ENCODE peak calls at places on chromosomes 16 and 17, in seven cellular contexts. One of them, this sample, is unnamed.

GRCh38 chr17:77720946-77721822 is 237.3 kb upstream of the TNRC6C start:
- DNase-seq in NCI-H1048: no peak
- DNase-seq in CD4-positive, alpha-beta memory T cell: no peak
- DNase-seq in endodermal cell: peak
- DNase-seq in tibial artery: no peak
- DNase-seq in RKO: no peak
- DNase-seq in stimulated activated naive CD8-positive, alpha-beta T cell treated with anti-CD3 and anti-CD28 coated beads, Interleukin-15, amount 100 ng/mL, for 72 hours: no peak
- DNase-seq in this sample: no peak

GRCh38 chr17:79205688-79206205 is 131.1 kb downstream of the ENGASE start:
- DNase-seq in stimulated activated naive CD8-positive, alpha-beta T cell treated with anti-CD3 and anti-CD28 coated beads, Interleukin-15, amount 100 ng/mL, for 72 hours: no peak
- DNase-seq in NCI-H1048: no peak
- DNase-seq in RKO: no peak
- DNase-seq in endodermal cell: no peak
- DNase-seq in tibial artery: no peak
- DNase-seq in CD4-positive, alpha-beta memory T cell: no peak
- DNase-seq in this sample: no peak

GRCh38 chr17:79991924-79992656 is 43.6 kb downstream of the TBC1D16 start:
- DNase-seq in CD4-positive, alpha-beta memory T cell: no peak
- DNase-seq in tibial artery: no peak
- DNase-seq in NCI-H1048: no peak
- DNase-seq in RKO: no peak
- DNase-seq in stimulated activated naive CD8-positive, alpha-beta T cell treated with anti-CD3 and anti-CD28 coated beads, Interleukin-15, amount 100 ng/mL, for 72 hours: no peak
- DNase-seq in endodermal cell: no peak
- DNase-seq in this sample: no peak

GRCh38 chr16:57528499-57529323 is 7.7 kb downstream of the CCDC102A start:
- DNase-seq in endodermal cell: peak
- DNase-seq in stimulated activated naive CD8-positive, alpha-beta T cell treated with anti-CD3 and anti-CD28 coated beads, Interleukin-15, amount 100 ng/mL, for 72 hours: no peak
- DNase-seq in NCI-H1048: no peak
- DNase-seq in RKO: peak
- DNase-seq in CD4-positive, alpha-beta memory T cell: no peak
- DNase-seq in tibial artery: no peak
- DNase-seq in this sample: no peak

GRCh38 chr17:37576281-37576680 is 32.9 kb downstream of the SYNRG start:
- DNase-seq in NCI-H1048: no peak
- DNase-seq in RKO: no peak
- DNase-seq in CD4-positive, alpha-beta memory T cell: no peak
- DNase-seq in endodermal cell: no peak
- DNase-seq in tibial artery: no peak
- DNase-seq in stimulated activated naive CD8-positive, alpha-beta T cell treated with anti-CD3 and anti-CD28 coated beads, Interleukin-15, amount 100 ng/mL, for 72 hours: no peak
- DNase-seq in this sample: no peak

GRCh38 chr16:2956566-2956956 is 7.5 kb upstream of the KREMEN2 start:
- DNase-seq in RKO: no peak
- DNase-seq in endodermal cell: peak
- DNase-seq in NCI-H1048: no peak
- DNase-seq in stimulated activated naive CD8-positive, alpha-beta T cell treated with anti-CD3 and anti-CD28 coated beads, Interleukin-15, amount 100 ng/mL, for 72 hours: no peak
- DNase-seq in tibial artery: no peak
- DNase-seq in CD4-positive, alpha-beta memory T cell: no peak
- DNase-seq in this sample: no peak

GRCh38 chr16:69417537-69418199 is 6.8 kb upstream of the CYB5B start:
- DNase-seq in CD4-positive, alpha-beta memory T cell: no peak
- DNase-seq in stimulated activated naive CD8-positive, alpha-beta T cell treated with anti-CD3 and anti-CD28 coated beads, Interleukin-15, amount 100 ng/mL, for 72 hours: no peak
- DNase-seq in RKO: no peak
- DNase-seq in endodermal cell: peak
- DNase-seq in NCI-H1048: no peak
- DNase-seq in tibial artery: no peak
- DNase-seq in this sample: no peak

GRCh38 chr17:37720989-37721388 is 23.9 kb downstream of the HNF1B start:
- DNase-seq in endodermal cell: no peak
- DNase-seq in RKO: no peak
- DNase-seq in stimulated activated naive CD8-positive, alpha-beta T cell treated with anti-CD3 and anti-CD28 coated beads, Interleukin-15, amount 100 ng/mL, for 72 hours: no peak
- DNase-seq in CD4-positive, alpha-beta memory T cell: no peak
- DNase-seq in tibial artery: no peak
- DNase-seq in NCI-H1048: no peak
- DNase-seq in this sample: no peak

GRCh38 chr16:17939723-17940122 is 396.8 kb downstream of the NPIPA8 start:
- DNase-seq in stimulated activated naive CD8-positive, alpha-beta T cell treated with anti-CD3 and anti-CD28 coated beads, Interleukin-15, amount 100 ng/mL, for 72 hours: no peak
- DNase-seq in tibial artery: no peak
- DNase-seq in RKO: no peak
- DNase-seq in CD4-positive, alpha-beta memory T cell: no peak
- DNase-seq in NCI-H1048: no peak
- DNase-seq in endodermal cell: no peak
- DNase-seq in this sample: no peak

GRCh38 chr17:71111945-71112344 is 942.6 kb downstream of the KCNJ2 start:
- DNase-seq in RKO: no peak
- DNase-seq in endodermal cell: no peak
- DNase-seq in stimulated activated naive CD8-positive, alpha-beta T cell treated with anti-CD3 and anti-CD28 coated beads, Interleukin-15, amount 100 ng/mL, for 72 hours: no peak
- DNase-seq in NCI-H1048: no peak
- DNase-seq in tibial artery: no peak
- DNase-seq in CD4-positive, alpha-beta memory T cell: no peak
- DNase-seq in this sample: no peak

GRCh38 chr17:72255481-72255880 is 134.7 kb downstream of the SOX9 start:
- DNase-seq in RKO: no peak
- DNase-seq in CD4-positive, alpha-beta memory T cell: no peak
- DNase-seq in endodermal cell: no peak
- DNase-seq in tibial artery: no peak
- DNase-seq in stimulated activated naive CD8-positive, alpha-beta T cell treated with anti-CD3 and anti-CD28 coated beads, Interleukin-15, amount 100 ng/mL, for 72 hours: no peak
- DNase-seq in NCI-H1048: no peak
- DNase-seq in this sample: no peak

GRCh38 chr17:40932608-40933007 is 4.8 kb downstream of the KRT23 start:
- DNase-seq in RKO: no peak
- DNase-seq in stimulated activated naive CD8-positive, alpha-beta T cell treated with anti-CD3 and anti-CD28 coated beads, Interleukin-15, amount 100 ng/mL, for 72 hours: no peak
- DNase-seq in CD4-positive, alpha-beta memory T cell: no peak
- DNase-seq in tibial artery: no peak
- DNase-seq in NCI-H1048: peak
- DNase-seq in endodermal cell: no peak
- DNase-seq in this sample: no peak

GRCh38 chr17:51152766-51153209 is 571 bp upstream of the NME1 start:
- DNase-seq in endodermal cell: no peak
- DNase-seq in RKO: peak
- DNase-seq in NCI-H1048: no peak
- DNase-seq in stimulated activated naive CD8-positive, alpha-beta T cell treated with anti-CD3 and anti-CD28 coated beads, Interleukin-15, amount 100 ng/mL, for 72 hours: no peak
- DNase-seq in tibial artery: no peak
- DNase-seq in CD4-positive, alpha-beta memory T cell: no peak
- DNase-seq in this sample: no peak

GRCh38 chr17:75693500-75694481 is 26.7 kb downstream of the SAP30BP start:
- DNase-seq in CD4-positive, alpha-beta memory T cell: no peak
- DNase-seq in RKO: no peak
- DNase-seq in endodermal cell: peak
- DNase-seq in NCI-H1048: no peak
- DNase-seq in stimulated activated naive CD8-positive, alpha-beta T cell treated with anti-CD3 and anti-CD28 coated beads, Interleukin-15, amount 100 ng/mL, for 72 hours: no peak
- DNase-seq in tibial artery: peak
- DNase-seq in this sample: peak

GRCh38 chr17:42388381-42389134 is at the start of gene STAT3:
- DNase-seq in NCI-H1048: peak
- DNase-seq in endodermal cell: peak
- DNase-seq in tibial artery: peak
- DNase-seq in CD4-positive, alpha-beta memory T cell: peak
- DNase-seq in stimulated activated naive CD8-positive, alpha-beta T cell treated with anti-CD3 and anti-CD28 coated beads, Interleukin-15, amount 100 ng/mL, for 72 hours: peak
- DNase-seq in RKO: peak
- DNase-seq in this sample: peak

GRCh38 chr16:83145297-83145696 is 518.5 kb downstream of the CDH13 start:
- DNase-seq in endodermal cell: no peak
- DNase-seq in CD4-positive, alpha-beta memory T cell: no peak
- DNase-seq in tibial artery: no peak
- DNase-seq in RKO: no peak
- DNase-seq in stimulated activated naive CD8-positive, alpha-beta T cell treated with anti-CD3 and anti-CD28 coated beads, Interleukin-15, amount 100 ng/mL, for 72 hours: no peak
- DNase-seq in NCI-H1048: no peak
- DNase-seq in this sample: no peak

GRCh38 chr17:17028059-17028877 is 14.0 kb upstream of the MPRIP start:
- DNase-seq in RKO: peak
- DNase-seq in CD4-positive, alpha-beta memory T cell: no peak
- DNase-seq in endodermal cell: peak
- DNase-seq in NCI-H1048: no peak
- DNase-seq in tibial artery: no peak
- DNase-seq in stimulated activated naive CD8-positive, alpha-beta T cell treated with anti-CD3 and anti-CD28 coated beads, Interleukin-15, amount 100 ng/mL, for 72 hours: no peak
- DNase-seq in this sample: no peak

GRCh38 chr16:6122401-6122800 is 1024.8 kb upstream of the EEF2KMT start:
- DNase-seq in stimulated activated naive CD8-positive, alpha-beta T cell treated with anti-CD3 and anti-CD28 coated beads, Interleukin-15, amount 100 ng/mL, for 72 hours: no peak
- DNase-seq in tibial artery: no peak
- DNase-seq in NCI-H1048: no peak
- DNase-seq in endodermal cell: no peak
- DNase-seq in CD4-positive, alpha-beta memory T cell: no peak
- DNase-seq in RKO: no peak
- DNase-seq in this sample: no peak

GRCh38 chr17:81193051-81193410 is 27.0 kb upstream of the AATK start:
- DNase-seq in endodermal cell: no peak
- DNase-seq in RKO: no peak
- DNase-seq in CD4-positive, alpha-beta memory T cell: no peak
- DNase-seq in stimulated activated naive CD8-positive, alpha-beta T cell treated with anti-CD3 and anti-CD28 coated beads, Interleukin-15, amount 100 ng/mL, for 72 hours: no peak
- DNase-seq in NCI-H1048: no peak
- DNase-seq in tibial artery: no peak
- DNase-seq in this sample: no peak

GRCh38 chr17:78484300-78485159 is 92.7 kb downstream of the DNAH17 start:
- DNase-seq in stimulated activated naive CD8-positive, alpha-beta T cell treated with anti-CD3 and anti-CD28 coated beads, Interleukin-15, amount 100 ng/mL, for 72 hours: peak
- DNase-seq in CD4-positive, alpha-beta memory T cell: peak
- DNase-seq in tibial artery: no peak
- DNase-seq in endodermal cell: peak
- DNase-seq in RKO: peak
- DNase-seq in NCI-H1048: no peak
- DNase-seq in this sample: no peak

GRCh38 chr17:19728114-19728495 is 11.7 kb upstream of the SLC47A2 start:
- DNase-seq in tibial artery: peak
- DNase-seq in stimulated activated naive CD8-positive, alpha-beta T cell treated with anti-CD3 and anti-CD28 coated beads, Interleukin-15, amount 100 ng/mL, for 72 hours: no peak
- DNase-seq in CD4-positive, alpha-beta memory T cell: no peak
- DNase-seq in endodermal cell: peak
- DNase-seq in RKO: no peak
- DNase-seq in NCI-H1048: no peak
- DNase-seq in this sample: peak

GRCh38 chr16:85708338-85708737 is 19.6 kb upstream of the GINS2 start:
- DNase-seq in NCI-H1048: no peak
- DNase-seq in tibial artery: no peak
- DNase-seq in endodermal cell: no peak
- DNase-seq in CD4-positive, alpha-beta memory T cell: no peak
- DNase-seq in stimulated activated naive CD8-positive, alpha-beta T cell treated with anti-CD3 and anti-CD28 coated beads, Interleukin-15, amount 100 ng/mL, for 72 hours: no peak
- DNase-seq in RKO: no peak
- DNase-seq in this sample: no peak

GRCh38 chr17:17497845-17498520 is 1.8 kb upstream of the RASD1 start:
- DNase-seq in stimulated activated naive CD8-positive, alpha-beta T cell treated with anti-CD3 and anti-CD28 coated beads, Interleukin-15, amount 100 ng/mL, for 72 hours: no peak
- DNase-seq in NCI-H1048: no peak
- DNase-seq in CD4-positive, alpha-beta memory T cell: no peak
- DNase-seq in tibial artery: no peak
- DNase-seq in RKO: no peak
- DNase-seq in endodermal cell: no peak
- DNase-seq in this sample: no peak

GRCh38 chr16:23679274-23679985 is 741 bp downstream of the PLK1 start:
- DNase-seq in NCI-H1048: no peak
- DNase-seq in RKO: peak
- DNase-seq in CD4-positive, alpha-beta memory T cell: no peak
- DNase-seq in tibial artery: no peak
- DNase-seq in stimulated activated naive CD8-positive, alpha-beta T cell treated with anti-CD3 and anti-CD28 coated beads, Interleukin-15, amount 100 ng/mL, for 72 hours: no peak
- DNase-seq in endodermal cell: peak
- DNase-seq in this sample: no peak

GRCh38 chr17:21458036-21458435 is 81.9 kb downstream of the KCNJ12 start:
- DNase-seq in CD4-positive, alpha-beta memory T cell: no peak
- DNase-seq in tibial artery: no peak
- DNase-seq in RKO: no peak
- DNase-seq in NCI-H1048: no peak
- DNase-seq in endodermal cell: peak
- DNase-seq in stimulated activated naive CD8-positive, alpha-beta T cell treated with anti-CD3 and anti-CD28 coated beads, Interleukin-15, amount 100 ng/mL, for 72 hours: no peak
- DNase-seq in this sample: no peak

GRCh38 chr17:47246120-47246519 is 7.5 kb upstream of the ITGB3 start:
- DNase-seq in endodermal cell: no peak
- DNase-seq in CD4-positive, alpha-beta memory T cell: no peak
- DNase-seq in NCI-H1048: no peak
- DNase-seq in stimulated activated naive CD8-positive, alpha-beta T cell treated with anti-CD3 and anti-CD28 coated beads, Interleukin-15, amount 100 ng/mL, for 72 hours: no peak
- DNase-seq in tibial artery: no peak
- DNase-seq in RKO: no peak
- DNase-seq in this sample: no peak

GRCh38 chr17:39800540-39800939 is 62.8 kb downstream of the GRB7 start:
- DNase-seq in RKO: no peak
- DNase-seq in CD4-positive, alpha-beta memory T cell: peak
- DNase-seq in endodermal cell: no peak
- DNase-seq in stimulated activated naive CD8-positive, alpha-beta T cell treated with anti-CD3 and anti-CD28 coated beads, Interleukin-15, amount 100 ng/mL, for 72 hours: peak
- DNase-seq in tibial artery: no peak
- DNase-seq in NCI-H1048: no peak
- DNase-seq in this sample: no peak

GRCh38 chr17:10295728-10296343 is 77.0 kb downstream of the MYH13 start:
- DNase-seq in stimulated activated naive CD8-positive, alpha-beta T cell treated with anti-CD3 and anti-CD28 coated beads, Interleukin-15, amount 100 ng/mL, for 72 hours: peak
- DNase-seq in endodermal cell: peak
- DNase-seq in NCI-H1048: peak
- DNase-seq in CD4-positive, alpha-beta memory T cell: no peak
- DNase-seq in RKO: peak
- DNase-seq in tibial artery: no peak
- DNase-seq in this sample: peak

GRCh38 chr16:71254832-71255560 is 24.5 kb upstream of the HYDIN start:
- DNase-seq in NCI-H1048: no peak
- DNase-seq in RKO: no peak
- DNase-seq in tibial artery: no peak
- DNase-seq in endodermal cell: no peak
- DNase-seq in CD4-positive, alpha-beta memory T cell: no peak
- DNase-seq in stimulated activated naive CD8-positive, alpha-beta T cell treated with anti-CD3 and anti-CD28 coated beads, Interleukin-15, amount 100 ng/mL, for 72 hours: no peak
- DNase-seq in this sample: no peak

GRCh38 chr16:56614549-56614991 is 6.2 kb downstream of the MT2A start:
- DNase-seq in endodermal cell: no peak
- DNase-seq in tibial artery: no peak
- DNase-seq in RKO: peak
- DNase-seq in NCI-H1048: no peak
- DNase-seq in CD4-positive, alpha-beta memory T cell: no peak
- DNase-seq in stimulated activated naive CD8-positive, alpha-beta T cell treated with anti-CD3 and anti-CD28 coated beads, Interleukin-15, amount 100 ng/mL, for 72 hours: no peak
- DNase-seq in this sample: no peak

GRCh38 chr17:5485270-5486205 is at the start of gene DERL2:
- DNase-seq in stimulated activated naive CD8-positive, alpha-beta T cell treated with anti-CD3 and anti-CD28 coated beads, Interleukin-15, amount 100 ng/mL, for 72 hours: no peak
- DNase-seq in CD4-positive, alpha-beta memory T cell: no peak
- DNase-seq in endodermal cell: no peak
- DNase-seq in RKO: peak
- DNase-seq in tibial artery: no peak
- DNase-seq in NCI-H1048: no peak
- DNase-seq in this sample: peak